ENCODE peak calls at places on chromosomes 13 and 19, in eight cellular contexts. T is HFF-Myc; P is stimulated activated CD4-positive, alpha-beta T cell treated with anti-CD3 and anti-CD28 coated beads, Interleukin-12 subunit alpha, Interleukin-12 subunit beta, amount 100 ng/mL, for 4 hours; I is AG08395; L is HTR-8/SVneo; O is HT1080; G is CD8-positive, alpha-beta memory T cell; R is NCI-H1092. J is an unnamed sample.

GRCh38 chr13:97100821-97101220 is 106.5 kb upstream of the OXGR1 start:
- DNase-seq in I (no peak), L (no peak), R (no peak), P (no peak), O (no peak), T (no peak), G (no peak), J (no peak)

GRCh38 chr13:51793570-51794273 is 10.2 kb downstream of the DHRS12 start:
- DNase-seq in L (peak), T (peak), G (no peak), O (peak), P (peak), I (peak), R (no peak), J (no peak)

GRCh38 chr13:111327701-111328100 is 7.3 kb downstream of the TEX29 start:
- DNase-seq in G (no peak), I (no peak), P (no peak), R (no peak), L (no peak), T (no peak), O (no peak), J (no peak)

GRCh38 chr19:17341845-17342244 is 4.5 kb downstream of the GTPBP3 start:
- DNase-seq in L (no peak), P (no peak), G (no peak), T (no peak), I (no peak), O (no peak), R (no peak), J (no peak)

GRCh38 chr19:46442808-46443450 is 14.2 kb upstream of the PNMA8C start:
- DNase-seq in G (no peak), P (no peak), O (peak), T (no peak), R (no peak), I (peak), L (peak), J (no peak)

GRCh38 chr19:58477130-58477529 is 978 bp downstream of the ZNF446 start:
- DNase-seq in T (no peak), G (no peak), L (no peak), P (no peak), O (no peak), R (no peak), I (no peak), J (no peak)

GRCh38 chr13:112849500-112849899 is 119.5 kb upstream of the MCF2L start:
- DNase-seq in I (no peak), G (no peak), O (peak), P (no peak), R (peak), L (no peak), T (no peak), J (no peak)

GRCh38 chr13:97367427-97367826 is 66.5 kb upstream of the RAP2A start:
- DNase-seq in O (peak), T (peak), I (peak), R (no peak), L (no peak), P (no peak), G (no peak), J (no peak)

GRCh38 chr13:21637296-21637695 is 33.3 kb upstream of the MICU2 start:
- DNase-seq in I (no peak), P (no peak), T (no peak), O (peak), L (peak), R (peak), G (no peak), J (no peak)

GRCh38 chr13:29458419-29458818 is 137.1 kb downstream of the SLC7A1 start:
- DNase-seq in O (no peak), L (no peak), I (no peak), P (no peak), R (no peak), T (no peak), G (no peak), J (no peak)

GRCh38 chr19:40923934-40924391 is 41.9 kb upstream of the CYP2A7 start:
- DNase-seq in O (no peak), I (no peak), T (no peak), L (no peak), P (no peak), G (no peak), R (no peak), J (no peak)

GRCh38 chr13:114025432-114026127 is 51.7 kb upstream of the C13orf46 start:
- DNase-seq in T (peak), G (no peak), O (no peak), L (no peak), I (peak), P (no peak), R (peak), J (no peak)

GRCh38 chr19:2230029-2230531 is 6.0 kb downstream of the PLEKHJ1 start:
- DNase-seq in L (no peak), I (no peak), O (no peak), T (no peak), R (no peak), G (no peak), P (no peak), J (no peak)

GRCh38 chr13:39768962-39769361 is 113.5 kb downstream of the COG6 start:
- DNase-seq in L (no peak), G (no peak), R (no peak), P (no peak), T (no peak), I (no peak), O (no peak), J (no peak)

GRCh38 chr19:53881482-53882390 is at the start of gene PRKCG:
- DNase-seq in O (peak), L (no peak), T (no peak), G (peak), I (no peak), R (no peak), P (peak), J (no peak)

GRCh38 chr13:107808388-107808787 is 406.9 kb downstream of the LIG4 start:
- DNase-seq in R (no peak), I (no peak), O (no peak), T (no peak), P (no peak), L (no peak), G (no peak), J (no peak)